ENCODE peak calls at places on chromosomes 2 and 18, in five cellular contexts. K, R, P, J and T are unnamed samples.

GRCh38 chr2:190882327-190882766 is 1.7 kb downstream of the GLS start:
- DNase-seq in K (no peak), P (no peak), J (no peak), R (no peak), T (no peak)

GRCh38 chr2:128285329-128285931 is 33.2 kb downstream of the HS6ST1 start:
- DNase-seq in R (no peak), P (no peak), K (no peak), J (no peak), T (no peak)

GRCh38 chr2:19649785-19650380 is 251.9 kb downstream of the TTC32 start:
- DNase-seq in P (no peak), R (peak), J (no peak), K (peak), T (peak)

GRCh38 chr18:58755304-58756010 is 84.2 kb downstream of the MALT1 start:
- DNase-seq in R (no peak), P (no peak), K (no peak), J (no peak), T (no peak)

GRCh38 chr18:14748496-14748895 is 524 bp downstream of the ANKRD30B start:
- DNase-seq in K (no peak), R (no peak), J (no peak), P (no peak), T (no peak)

GRCh38 chr2:127733816-127734537 is 32.7 kb downstream of the SFT2D3 start:
- DNase-seq in P (no peak), J (no peak), K (no peak), R (no peak), T (peak)

GRCh38 chr2:112636605-112637288 is 9.0 kb upstream of the SLC20A1 start:
- DNase-seq in J (no peak), R (no peak), K (no peak), P (no peak), T (no peak)

GRCh38 chr18:49094979-49095632 is 144.3 kb upstream of the SMAD7 start:
- DNase-seq in R (peak), P (no peak), K (peak), J (no peak), T (peak)

GRCh38 chr2:234425923-234426603 is 70.8 kb downstream of the ARL4C start:
- DNase-seq in P (no peak), J (no peak), R (no peak), K (no peak), T (no peak)

GRCh38 chr2:37569986-37570688 is 101.3 kb downstream of the CDC42EP3 start:
- DNase-seq in J (no peak), P (no peak), R (no peak), K (no peak), T (no peak)

GRCh38 chr18:49023938-49024341 is 73.2 kb upstream of the SMAD7 start:
- DNase-seq in K (no peak), P (no peak), J (no peak), R (no peak), T (no peak)

GRCh38 chr2:36367497-36368353 is 12.1 kb downstream of the CRIM1 start:
- DNase-seq in K (peak), R (no peak), J (no peak), P (no peak), T (no peak)

GRCh38 chr2:196399736-196400691 is 228.6 kb upstream of the STK17B start:
- DNase-seq in P (no peak), R (peak), J (no peak), K (peak), T (peak)

GRCh38 chr2:9179572-9180201 is 26.9 kb upstream of the ASAP2 start:
- DNase-seq in K (peak), R (no peak), J (no peak), P (peak), T (peak)